ENCODE peak calls at places on chromosome 13, in eight cellular contexts. One of them, this sample, is unnamed.

GRCh38 chr13:87684850-87685735 is 13.9 kb downstream of the SLITRK5 start:
- ATAC-seq in effector memory CD8-positive, alpha-beta T cell: no peak
- ATAC-seq in K562: no peak
- ATAC-seq in left ventricle myocardium superior: no peak
- ATAC-seq in pancreas: no peak
- ATAC-seq in gastrocnemius medialis: no peak
- ATAC-seq in sciatic nerve: no peak
- ATAC-seq in RWPE2: peak
- ATAC-seq in this sample: no peak

GRCh38 chr13:43664700-43665191 is 122.0 kb downstream of the ENOX1 start:
- ATAC-seq in effector memory CD8-positive, alpha-beta T cell: no peak
- ATAC-seq in K562: no peak
- ATAC-seq in left ventricle myocardium superior: peak
- ATAC-seq in pancreas: peak
- ATAC-seq in gastrocnemius medialis: no peak
- ATAC-seq in sciatic nerve: peak
- ATAC-seq in RWPE2: peak
- ATAC-seq in this sample: peak

GRCh38 chr13:43046259-43046658 is 22.9 kb downstream of the DNAJC15 start:
- ATAC-seq in effector memory CD8-positive, alpha-beta T cell: no peak
- ATAC-seq in K562: no peak
- ATAC-seq in left ventricle myocardium superior: no peak
- ATAC-seq in pancreas: no peak
- ATAC-seq in gastrocnemius medialis: no peak
- ATAC-seq in sciatic nerve: no peak
- ATAC-seq in RWPE2: no peak
- ATAC-seq in this sample: no peak

GRCh38 chr13:111626371-111627305 is 306.2 kb downstream of the TEX29 start:
- ATAC-seq in effector memory CD8-positive, alpha-beta T cell: no peak
- ATAC-seq in K562: no peak
- ATAC-seq in left ventricle myocardium superior: peak
- ATAC-seq in pancreas: no peak
- ATAC-seq in gastrocnemius medialis: no peak
- ATAC-seq in sciatic nerve: peak
- ATAC-seq in RWPE2: no peak
- ATAC-seq in this sample: no peak

GRCh38 chr13:25752957-25753540 is 298.8 kb downstream of the SHISA2 start:
- ATAC-seq in effector memory CD8-positive, alpha-beta T cell: peak
- ATAC-seq in K562: no peak
- ATAC-seq in left ventricle myocardium superior: peak
- ATAC-seq in pancreas: peak
- ATAC-seq in gastrocnemius medialis: no peak
- ATAC-seq in sciatic nerve: peak
- ATAC-seq in RWPE2: peak
- ATAC-seq in this sample: peak

GRCh38 chr13:92821324-92821723 is 405.3 kb upstream of the GPC6 start:
- ATAC-seq in effector memory CD8-positive, alpha-beta T cell: no peak
- ATAC-seq in K562: no peak
- ATAC-seq in left ventricle myocardium superior: no peak
- ATAC-seq in pancreas: peak
- ATAC-seq in gastrocnemius medialis: no peak
- ATAC-seq in sciatic nerve: no peak
- ATAC-seq in RWPE2: no peak
- ATAC-seq in this sample: no peak

GRCh38 chr13:98826156-98826555 is 73.7 kb upstream of the SLC15A1 start:
- ATAC-seq in effector memory CD8-positive, alpha-beta T cell: no peak
- ATAC-seq in K562: no peak
- ATAC-seq in left ventricle myocardium superior: no peak
- ATAC-seq in pancreas: no peak
- ATAC-seq in gastrocnemius medialis: no peak
- ATAC-seq in sciatic nerve: no peak
- ATAC-seq in RWPE2: no peak
- ATAC-seq in this sample: no peak

GRCh38 chr13:95485518-95486144 is 66.9 kb upstream of the CLDN10 start:
- ATAC-seq in effector memory CD8-positive, alpha-beta T cell: no peak
- ATAC-seq in K562: peak
- ATAC-seq in left ventricle myocardium superior: peak
- ATAC-seq in pancreas: peak
- ATAC-seq in gastrocnemius medialis: no peak
- ATAC-seq in sciatic nerve: no peak
- ATAC-seq in RWPE2: peak
- ATAC-seq in this sample: peak

GRCh38 chr13:33510350-33510749 is 224.8 kb upstream of the STARD13 start:
- ATAC-seq in effector memory CD8-positive, alpha-beta T cell: no peak
- ATAC-seq in K562: no peak
- ATAC-seq in left ventricle myocardium superior: peak
- ATAC-seq in pancreas: no peak
- ATAC-seq in gastrocnemius medialis: peak
- ATAC-seq in sciatic nerve: peak
- ATAC-seq in RWPE2: no peak
- ATAC-seq in this sample: peak

GRCh38 chr13:39047560-39047959 is 9.3 kb downstream of the NHLRC3 start:
- ATAC-seq in effector memory CD8-positive, alpha-beta T cell: no peak
- ATAC-seq in K562: peak
- ATAC-seq in left ventricle myocardium superior: no peak
- ATAC-seq in pancreas: peak
- ATAC-seq in gastrocnemius medialis: no peak
- ATAC-seq in sciatic nerve: no peak
- ATAC-seq in RWPE2: peak
- ATAC-seq in this sample: no peak

GRCh38 chr13:33744589-33745369 is 73.2 kb upstream of the RFC3 start:
- ATAC-seq in effector memory CD8-positive, alpha-beta T cell: peak
- ATAC-seq in K562: no peak
- ATAC-seq in left ventricle myocardium superior: peak
- ATAC-seq in pancreas: peak
- ATAC-seq in gastrocnemius medialis: no peak
- ATAC-seq in sciatic nerve: peak
- ATAC-seq in RWPE2: peak
- ATAC-seq in this sample: peak

GRCh38 chr13:20190481-20191310 is 2.0 kb downstream of the GJB2 start:
- ATAC-seq in effector memory CD8-positive, alpha-beta T cell: no peak
- ATAC-seq in K562: no peak
- ATAC-seq in left ventricle myocardium superior: no peak
- ATAC-seq in pancreas: no peak
- ATAC-seq in gastrocnemius medialis: no peak
- ATAC-seq in sciatic nerve: no peak
- ATAC-seq in RWPE2: peak
- ATAC-seq in this sample: no peak

This sample was measured in gastroesophageal sphincter.